ENCODE peak calls at places on chromosomes 12 and 14, in eight cellular contexts. One of them, this sample, is unnamed.
A peak's percentile ranks its signal among the peaks of the same experiment; 100 is the strongest.

GRCh38 chr14:93745603-93746273 is 42.5 kb downstream of the PRIMA1 start:
- DNase-seq in tibial artery: no peak
- DNase-seq in RWPE2: no peak
- DNase-seq in heart left ventricle: no peak
- DNase-seq in dorsolateral prefrontal cortex: no peak
- DNase-seq in BJ: no peak
- DNase-seq in GM23338: no peak
- DNase-seq in NB4: no peak
- DNase-seq in this sample: no peak

GRCh38 chr12:1680804-1681492 is 9.9 kb upstream of the ADIPOR2 start:
- DNase-seq in tibial artery: no peak
- DNase-seq in RWPE2: no peak
- DNase-seq in heart left ventricle: no peak
- DNase-seq in dorsolateral prefrontal cortex: no peak
- DNase-seq in BJ: no peak
- DNase-seq in GM23338: no peak
- DNase-seq in NB4: no peak
- DNase-seq in this sample: no peak

GRCh38 chr12:1806301-1807106 is 13.9 kb upstream of the LRTM2 start:
- DNase-seq in tibial artery: peak; percentile 58
- DNase-seq in RWPE2: peak; percentile 48
- DNase-seq in heart left ventricle: peak; percentile 70
- DNase-seq in dorsolateral prefrontal cortex: no peak
- DNase-seq in BJ: no peak
- DNase-seq in GM23338: no peak
- DNase-seq in NB4: peak; percentile 76
- DNase-seq in this sample: no peak

GRCh38 chr12:19836056-19836455 is 396.8 kb downstream of the AEBP2 start:
- DNase-seq in tibial artery: no peak
- DNase-seq in RWPE2: no peak
- DNase-seq in heart left ventricle: no peak
- DNase-seq in dorsolateral prefrontal cortex: no peak
- DNase-seq in BJ: no peak
- DNase-seq in GM23338: no peak
- DNase-seq in NB4: no peak
- DNase-seq in this sample: no peak

GRCh38 chr12:80622271-80622670 is 85.2 kb upstream of the MYF6 start:
- DNase-seq in tibial artery: no peak
- DNase-seq in RWPE2: no peak
- DNase-seq in heart left ventricle: no peak
- DNase-seq in dorsolateral prefrontal cortex: no peak
- DNase-seq in BJ: no peak
- DNase-seq in GM23338: peak; percentile 24
- DNase-seq in NB4: peak; percentile 18
- DNase-seq in this sample: no peak

GRCh38 chr12:115394498-115395220 is 710.7 kb upstream of the TBX3 start:
- DNase-seq in tibial artery: no peak
- DNase-seq in RWPE2: no peak
- DNase-seq in heart left ventricle: no peak
- DNase-seq in dorsolateral prefrontal cortex: no peak
- DNase-seq in BJ: no peak
- DNase-seq in GM23338: no peak
- DNase-seq in NB4: no peak
- DNase-seq in this sample: no peak

GRCh38 chr12:104886418-104887401 is 71.4 kb downstream of the SLC41A2 start:
- DNase-seq in tibial artery: no peak
- DNase-seq in RWPE2: no peak
- DNase-seq in heart left ventricle: no peak
- DNase-seq in dorsolateral prefrontal cortex: no peak
- DNase-seq in BJ: no peak
- DNase-seq in GM23338: no peak
- DNase-seq in NB4: no peak
- DNase-seq in this sample: no peak

GRCh38 chr12:104520242-104520900 is 63.6 kb downstream of the CHST11 start:
- DNase-seq in tibial artery: no peak
- DNase-seq in RWPE2: no peak
- DNase-seq in heart left ventricle: no peak
- DNase-seq in dorsolateral prefrontal cortex: no peak
- DNase-seq in BJ: no peak
- DNase-seq in GM23338: no peak
- DNase-seq in NB4: peak; percentile 88
- DNase-seq in this sample: no peak

GRCh38 chr12:21615441-21615840 is 10.8 kb upstream of the GYS2 start:
- DNase-seq in tibial artery: no peak
- DNase-seq in RWPE2: no peak
- DNase-seq in heart left ventricle: no peak
- DNase-seq in dorsolateral prefrontal cortex: no peak
- DNase-seq in BJ: no peak
- DNase-seq in GM23338: no peak
- DNase-seq in NB4: peak; percentile 85
- DNase-seq in this sample: no peak

GRCh38 chr14:73740921-73741326 is 26.7 kb upstream of the PNMA1 start:
- DNase-seq in tibial artery: peak; percentile 92
- DNase-seq in RWPE2: peak; percentile 91
- DNase-seq in heart left ventricle: peak; percentile 83
- DNase-seq in dorsolateral prefrontal cortex: no peak
- DNase-seq in BJ: no peak
- DNase-seq in GM23338: peak; percentile 64
- DNase-seq in NB4: no peak
- DNase-seq in this sample: peak; percentile 94

GRCh38 chr12:92928431-92928961 is 599 bp downstream of the EEA1 start:
- DNase-seq in tibial artery: peak; percentile 73
- DNase-seq in RWPE2: no peak
- DNase-seq in heart left ventricle: peak; percentile 81
- DNase-seq in dorsolateral prefrontal cortex: no peak
- DNase-seq in BJ: no peak
- DNase-seq in GM23338: no peak
- DNase-seq in NB4: peak; percentile 60
- DNase-seq in this sample: no peak

GRCh38 chr12:94140556-94140955 is 7.8 kb upstream of the PLXNC1 start:
- DNase-seq in tibial artery: no peak
- DNase-seq in RWPE2: no peak
- DNase-seq in heart left ventricle: peak; percentile 30
- DNase-seq in dorsolateral prefrontal cortex: no peak
- DNase-seq in BJ: no peak
- DNase-seq in GM23338: peak; percentile 79
- DNase-seq in NB4: peak; percentile 74
- DNase-seq in this sample: peak; percentile 67

DNA sequence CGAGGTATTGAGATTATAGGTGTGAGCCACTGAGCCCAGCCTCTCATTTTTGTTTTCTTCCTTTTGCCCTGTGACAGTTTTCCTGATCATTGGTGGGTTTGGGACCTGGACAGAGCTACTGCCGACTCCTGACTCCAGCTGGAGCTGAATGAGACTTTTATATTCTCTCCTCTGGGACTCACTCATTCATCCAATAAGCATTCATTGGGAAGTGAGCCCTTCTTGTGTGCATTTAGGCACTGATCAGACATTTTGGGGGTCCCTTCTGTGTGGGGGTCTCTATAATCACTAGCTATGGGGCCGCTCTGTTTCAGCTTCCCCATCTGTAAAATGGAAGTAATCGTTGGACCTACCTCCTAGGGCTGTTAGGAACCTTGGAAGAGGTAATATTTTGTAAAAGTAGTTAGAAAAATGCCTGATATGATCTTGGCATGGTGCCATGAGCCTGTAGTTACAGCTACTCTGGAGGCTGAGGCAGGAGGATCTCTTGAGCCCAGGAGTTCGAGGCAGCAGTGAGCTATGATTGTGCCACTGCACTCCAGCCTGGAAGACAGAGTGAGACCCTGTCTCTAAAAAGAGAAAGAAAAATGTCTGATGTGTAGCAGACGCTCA is 7.2 kb downstream of the SH2B3 start:
- DNase-seq in tibial artery: no peak
- DNase-seq in RWPE2: no peak
- DNase-seq in heart left ventricle: no peak
- DNase-seq in dorsolateral prefrontal cortex: no peak
- DNase-seq in BJ: no peak
- DNase-seq in GM23338: no peak
- DNase-seq in NB4: no peak
- DNase-seq in this sample: no peak
- H3K4me3 ChIP-seq in tibial artery: no peak overlapping the region
- H3K4me3 ChIP-seq in RWPE2: no peak overlapping the region
- H3K4me3 ChIP-seq in heart left ventricle: no peak overlapping the region
- H3K4me3 ChIP-seq in dorsolateral prefrontal cortex: no peak overlapping the region
- H3K4me3 ChIP-seq in BJ: no peak overlapping the region
- H3K4me3 ChIP-seq in GM23338: peak overlapping the region; percentile 26
- H3K4me3 ChIP-seq in NB4: no peak overlapping the region
- H3K4me3 ChIP-seq in this sample: no peak overlapping the region

DNA sequence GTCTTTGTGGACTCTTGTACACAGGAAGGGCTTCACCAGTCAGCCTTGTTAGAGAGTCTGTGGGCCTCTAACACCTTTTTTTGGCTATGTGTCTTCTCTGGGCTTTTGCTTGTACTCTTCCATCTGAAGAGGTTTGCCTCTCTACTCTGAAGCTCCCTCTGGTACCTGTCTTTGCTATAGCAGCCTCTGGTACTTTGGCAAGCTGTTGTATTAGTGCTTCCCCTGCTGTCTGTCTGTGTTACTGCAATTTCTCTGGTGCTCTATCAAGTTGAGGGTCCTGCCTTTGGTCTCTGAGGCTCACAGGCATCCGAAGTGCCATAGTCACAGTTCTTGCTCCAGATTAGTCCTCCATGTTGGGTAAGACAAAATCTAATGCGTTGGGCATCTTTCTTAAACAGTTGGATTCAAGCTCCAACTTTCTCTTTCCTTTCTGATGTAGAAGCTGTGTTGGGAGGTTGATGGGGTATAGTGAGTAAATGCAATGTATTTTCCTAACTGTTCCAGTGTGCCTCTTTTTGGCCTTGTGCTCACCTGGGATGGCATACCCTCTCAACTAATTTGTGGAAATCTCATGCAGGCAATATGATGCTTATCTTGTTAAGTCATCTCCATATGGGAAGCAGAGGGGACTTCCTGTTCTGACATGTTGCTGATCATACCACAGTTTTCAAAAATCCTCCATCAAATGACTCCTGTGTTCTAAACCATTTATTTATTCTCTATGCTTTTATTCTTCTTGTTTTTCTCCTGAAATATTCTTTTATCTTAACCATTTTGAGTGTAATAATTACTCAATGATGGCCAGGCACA is 88.8 kb downstream of the ATF7IP start:
- DNase-seq in tibial artery: no peak
- DNase-seq in RWPE2: no peak
- DNase-seq in heart left ventricle: no peak
- DNase-seq in dorsolateral prefrontal cortex: no peak
- DNase-seq in BJ: no peak
- DNase-seq in GM23338: peak; percentile 92
- DNase-seq in NB4: peak; percentile 51
- DNase-seq in this sample: no peak
- TF ChIP-seq CTCF in tibial artery: no peak
- TF ChIP-seq CTCF in RWPE2: peak; percentile 34
- TF ChIP-seq CTCF in heart left ventricle: peak; percentile 62
- TF ChIP-seq CTCF in dorsolateral prefrontal cortex: no peak
- TF ChIP-seq CTCF in BJ: peak; percentile 48
- TF ChIP-seq CTCF in GM23338: peak; percentile 88
- TF ChIP-seq CTCF in NB4: peak; percentile 37
- TF ChIP-seq CTCF in this sample: no peak

DNA sequence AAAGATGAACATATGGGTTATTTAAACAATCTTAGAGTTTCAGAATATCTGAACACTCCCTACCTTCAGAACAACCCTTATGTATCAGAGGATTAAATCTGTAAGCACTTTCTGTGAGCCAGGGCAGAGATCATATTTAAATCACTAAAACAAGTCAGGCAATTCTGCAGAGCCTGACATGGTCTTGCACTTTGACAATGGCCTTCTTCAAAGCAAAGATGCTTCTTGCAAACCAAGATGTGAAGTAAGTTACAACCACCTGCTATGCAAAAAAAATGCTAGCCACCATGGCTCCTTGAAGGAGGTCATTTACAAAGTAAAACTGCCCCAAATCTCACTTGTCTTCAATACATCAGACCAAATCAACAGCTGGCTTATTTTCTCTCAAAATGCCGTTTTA is 3.2 kb downstream of the PPP1CC start:
- DNase-seq in tibial artery: no peak
- DNase-seq in RWPE2: no peak
- DNase-seq in heart left ventricle: no peak
- DNase-seq in dorsolateral prefrontal cortex: no peak
- DNase-seq in BJ: no peak
- DNase-seq in GM23338: no peak
- DNase-seq in NB4: no peak
- DNase-seq in this sample: no peak
- H3K4me3 ChIP-seq in tibial artery: peak overlapping the region; percentile 4
- H3K4me3 ChIP-seq in RWPE2: no peak overlapping the region
- H3K4me3 ChIP-seq in heart left ventricle: no peak overlapping the region
- H3K4me3 ChIP-seq in dorsolateral prefrontal cortex: peak overlapping the region; percentile 92
- H3K4me3 ChIP-seq in BJ: no peak overlapping the region
- H3K4me3 ChIP-seq in GM23338: peak overlapping the region; percentile 99
- H3K4me3 ChIP-seq in NB4: peak overlapping the region; percentile 85
- H3K4me3 ChIP-seq in this sample: no peak overlapping the region

GRCh38 chr12:12986775-12987332 is 13.2 kb downstream of the HEBP1 start:
- DNase-seq in tibial artery: no peak
- DNase-seq in RWPE2: no peak
- DNase-seq in heart left ventricle: no peak
- DNase-seq in dorsolateral prefrontal cortex: no peak
- DNase-seq in BJ: no peak
- DNase-seq in GM23338: no peak
- DNase-seq in NB4: no peak
- DNase-seq in this sample: no peak

GRCh38 chr12:12984119-12984518 is 15.9 kb downstream of the HEBP1 start:
- DNase-seq in tibial artery: no peak
- DNase-seq in RWPE2: no peak
- DNase-seq in heart left ventricle: no peak
- DNase-seq in dorsolateral prefrontal cortex: no peak
- DNase-seq in BJ: no peak
- DNase-seq in GM23338: no peak
- DNase-seq in NB4: no peak
- DNase-seq in this sample: no peak

GRCh38 chr12:12985817-12986408 is 14.2 kb downstream of the HEBP1 start:
- DNase-seq in tibial artery: no peak
- DNase-seq in RWPE2: no peak
- DNase-seq in heart left ventricle: no peak
- DNase-seq in dorsolateral prefrontal cortex: no peak
- DNase-seq in BJ: no peak
- DNase-seq in GM23338: peak; percentile 91
- DNase-seq in NB4: peak; percentile 44
- DNase-seq in this sample: peak; percentile 32

GRCh38 chr12:12979731-12980259 is 20.3 kb downstream of the HEBP1 start:
- DNase-seq in tibial artery: no peak
- DNase-seq in RWPE2: no peak
- DNase-seq in heart left ventricle: no peak
- DNase-seq in dorsolateral prefrontal cortex: no peak
- DNase-seq in BJ: peak; percentile 99
- DNase-seq in GM23338: peak; percentile 69
- DNase-seq in NB4: no peak
- DNase-seq in this sample: no peak

DNA sequence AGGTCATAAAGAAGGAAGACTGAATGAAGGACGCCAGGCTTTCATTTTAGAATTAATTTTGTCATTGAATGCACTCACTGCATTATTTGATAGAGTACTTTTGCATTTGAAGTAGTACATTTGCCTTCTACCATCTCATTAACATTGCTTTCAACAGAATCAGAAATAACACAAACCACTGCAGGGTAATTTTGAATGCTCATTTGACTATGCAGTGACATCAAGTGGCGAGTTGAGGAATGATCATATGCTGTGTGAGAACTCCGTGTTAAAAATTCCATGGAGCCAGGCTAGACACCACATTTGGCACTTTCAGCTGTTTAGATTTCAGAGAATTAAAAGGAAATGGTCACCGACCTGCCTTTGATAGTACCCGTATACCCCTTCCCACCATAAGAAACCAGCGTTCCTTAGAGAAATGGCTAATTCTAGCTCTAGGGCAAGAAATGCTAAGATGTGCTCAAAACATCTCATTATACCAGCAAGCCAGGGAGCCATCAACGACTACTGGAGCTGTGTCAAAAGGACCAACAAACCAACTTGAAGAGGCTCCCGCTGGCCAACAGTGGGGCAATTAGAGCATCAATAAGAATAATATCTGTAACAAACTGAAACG is 16.5 kb downstream of the HEBP1 start:
- DNase-seq in tibial artery: no peak
- DNase-seq in RWPE2: no peak
- DNase-seq in heart left ventricle: no peak
- DNase-seq in dorsolateral prefrontal cortex: peak; percentile 58
- DNase-seq in BJ: no peak
- DNase-seq in GM23338: peak; percentile 55
- DNase-seq in NB4: peak; percentile 43
- DNase-seq in this sample: peak; percentile 66
- TF ChIP-seq CTCF in tibial artery: peak; percentile 63
- TF ChIP-seq CTCF in RWPE2: peak; percentile 63
- TF ChIP-seq CTCF in heart left ventricle: peak; percentile 70
- TF ChIP-seq CTCF in dorsolateral prefrontal cortex: peak; percentile 77
- TF ChIP-seq CTCF in BJ: peak; percentile 73
- TF ChIP-seq CTCF in GM23338: peak; percentile 62
- TF ChIP-seq CTCF in NB4: peak; percentile 44
- TF ChIP-seq CTCF in this sample: peak; percentile 29

This sample was measured in mucosa of descending colon.